ENCODE peak calls at places on chromosomes 1 and 21, in seven cellular contexts. K is MV-4-11; C is lower leg skin; J is iris pigment epithelial cell; L is activated naive CD4-positive, alpha-beta T cell; D is bronchial epithelial cell; H is psoas muscle. O is an unnamed sample.

GRCh38 chr21:33948951-33949444 is 33.4 kb upstream of the ATP5PO start:
- DNase-seq in K (no peak), C (no peak), J (no peak), L (no peak), D (no peak), H (no peak), O (no peak)

GRCh38 chr1:15417365-15417934 is 7.8 kb downstream of the EFHD2 start:
- DNase-seq in K (peak; percentile 57), C (no peak), J (peak; percentile 81), L (no peak), D (peak; percentile 90), H (no peak), O (peak; percentile 75)

GRCh38 chr1:223022641-223023473 is 120.2 kb downstream of the TLR5 start:
- DNase-seq in K (no peak), C (no peak), J (no peak), L (no peak), D (peak; percentile 8), H (no peak), O (no peak)

GRCh38 chr1:17687125-17687524 is 68.0 kb upstream of the ACTL8 start:
- DNase-seq in K (no peak), C (no peak), J (no peak), L (no peak), D (no peak), H (no peak), O (no peak)

GRCh38 chr1:231808990-231809389 is 182.4 kb downstream of the DISC1 start:
- DNase-seq in K (peak; percentile 68), C (no peak), J (peak; percentile 49), L (no peak), D (peak; percentile 50), H (no peak), O (peak; percentile 46)

GRCh38 chr1:229027622-229028182 is 243.2 kb upstream of the RAB4A start:
- DNase-seq in K (peak; percentile 99), C (no peak), J (peak; percentile 85), L (no peak), D (peak; percentile 48), H (peak; percentile 40), O (peak; percentile 93)

GRCh38 chr1:163331116-163331515 is 9.4 kb downstream of the NUF2 start:
- DNase-seq in K (no peak), C (no peak), J (no peak), L (no peak), D (no peak), H (no peak), O (no peak)

GRCh38 chr1:232805269-232806070 is at the start of gene MAP10:
- DNase-seq in K (peak; percentile 78), C (peak; percentile 92), J (peak; percentile 81), L (peak; percentile 16), D (peak; percentile 45), H (peak; percentile 80), O (peak; percentile 74)

GRCh38 chr1:115006191-115006590 is 23.4 kb upstream of the TSHB start:
- DNase-seq in K (no peak), C (no peak), J (no peak), L (no peak), D (peak; percentile 74), H (no peak), O (no peak)